ENCODE peak calls at places on chromosomes 16 and 17, in nine cellular contexts. One of them, this sample, is unnamed.

GRCh38 chr16:19265531-19265930 is 20.0 kb upstream of the CLEC19A start:
- DNase-seq in stimulated activated CD4-positive, alpha-beta T cell treated with anti-CD3 and anti-CD28 coated beads, Interleukin-15, amount 100 ng/mL, for 1 hour: no peak
- DNase-seq in activated naive CD4-positive, alpha-beta T cell treated with Interleukin-2 at 50 U/mL for 16 hours: no peak
- DNase-seq in astrocyte of the spinal cord: no peak
- DNase-seq in GM20000: no peak
- DNase-seq in stimulated activated naive CD8-positive, alpha-beta T cell treated with anti-CD3 and anti-CD28 coated beads, Interleukin-15, Interleukin-2, amounts not matched to agents 100 U/mL and 50 U/mL, for 24 hours: no peak
- DNase-seq in anterior cingulate cortex: peak; percentile 29
- DNase-seq in neural crest cell: no peak
- DNase-seq in GM13977: no peak
- DNase-seq in this sample: no peak

GRCh38 chr17:32258383-32259121 is 7.1 kb upstream of the RHBDL3 start:
- DNase-seq in stimulated activated CD4-positive, alpha-beta T cell treated with anti-CD3 and anti-CD28 coated beads, Interleukin-15, amount 100 ng/mL, for 1 hour: no peak
- DNase-seq in activated naive CD4-positive, alpha-beta T cell treated with Interleukin-2 at 50 U/mL for 16 hours: no peak
- DNase-seq in astrocyte of the spinal cord: no peak
- DNase-seq in GM20000: no peak
- DNase-seq in stimulated activated naive CD8-positive, alpha-beta T cell treated with anti-CD3 and anti-CD28 coated beads, Interleukin-15, Interleukin-2, amounts not matched to agents 100 U/mL and 50 U/mL, for 24 hours: no peak
- DNase-seq in anterior cingulate cortex: no peak
- DNase-seq in neural crest cell: no peak
- DNase-seq in GM13977: no peak
- DNase-seq in this sample: no peak

GRCh38 chr17:74118504-74118903 is 85.0 kb upstream of the RPL38 start:
- DNase-seq in stimulated activated CD4-positive, alpha-beta T cell treated with anti-CD3 and anti-CD28 coated beads, Interleukin-15, amount 100 ng/mL, for 1 hour: no peak
- DNase-seq in activated naive CD4-positive, alpha-beta T cell treated with Interleukin-2 at 50 U/mL for 16 hours: no peak
- DNase-seq in astrocyte of the spinal cord: no peak
- DNase-seq in GM20000: no peak
- DNase-seq in stimulated activated naive CD8-positive, alpha-beta T cell treated with anti-CD3 and anti-CD28 coated beads, Interleukin-15, Interleukin-2, amounts not matched to agents 100 U/mL and 50 U/mL, for 24 hours: no peak
- DNase-seq in anterior cingulate cortex: no peak
- DNase-seq in neural crest cell: peak; percentile 29
- DNase-seq in GM13977: no peak
- DNase-seq in this sample: no peak

GRCh38 chr16:54882556-54882955 is 48.1 kb upstream of the IRX5 start:
- DNase-seq in stimulated activated CD4-positive, alpha-beta T cell treated with anti-CD3 and anti-CD28 coated beads, Interleukin-15, amount 100 ng/mL, for 1 hour: no peak
- DNase-seq in activated naive CD4-positive, alpha-beta T cell treated with Interleukin-2 at 50 U/mL for 16 hours: no peak
- DNase-seq in astrocyte of the spinal cord: no peak
- DNase-seq in GM20000: no peak
- DNase-seq in stimulated activated naive CD8-positive, alpha-beta T cell treated with anti-CD3 and anti-CD28 coated beads, Interleukin-15, Interleukin-2, amounts not matched to agents 100 U/mL and 50 U/mL, for 24 hours: no peak
- DNase-seq in anterior cingulate cortex: no peak
- DNase-seq in neural crest cell: no peak
- DNase-seq in GM13977: no peak
- DNase-seq in this sample: no peak

GRCh38 chr17:81221371-81221841 is 1.4 kb downstream of the CEP131 start:
- DNase-seq in stimulated activated CD4-positive, alpha-beta T cell treated with anti-CD3 and anti-CD28 coated beads, Interleukin-15, amount 100 ng/mL, for 1 hour: no peak
- DNase-seq in activated naive CD4-positive, alpha-beta T cell treated with Interleukin-2 at 50 U/mL for 16 hours: no peak
- DNase-seq in astrocyte of the spinal cord: no peak
- DNase-seq in GM20000: no peak
- DNase-seq in stimulated activated naive CD8-positive, alpha-beta T cell treated with anti-CD3 and anti-CD28 coated beads, Interleukin-15, Interleukin-2, amounts not matched to agents 100 U/mL and 50 U/mL, for 24 hours: no peak
- DNase-seq in anterior cingulate cortex: no peak
- DNase-seq in neural crest cell: no peak
- DNase-seq in GM13977: no peak
- DNase-seq in this sample: no peak

GRCh38 chr16:66910175-66910940 is 8.3 kb downstream of the CDH16 start:
- DNase-seq in stimulated activated CD4-positive, alpha-beta T cell treated with anti-CD3 and anti-CD28 coated beads, Interleukin-15, amount 100 ng/mL, for 1 hour: no peak
- DNase-seq in activated naive CD4-positive, alpha-beta T cell treated with Interleukin-2 at 50 U/mL for 16 hours: no peak
- DNase-seq in astrocyte of the spinal cord: no peak
- DNase-seq in GM20000: no peak
- DNase-seq in stimulated activated naive CD8-positive, alpha-beta T cell treated with anti-CD3 and anti-CD28 coated beads, Interleukin-15, Interleukin-2, amounts not matched to agents 100 U/mL and 50 U/mL, for 24 hours: no peak
- DNase-seq in anterior cingulate cortex: no peak
- DNase-seq in neural crest cell: no peak
- DNase-seq in GM13977: no peak
- DNase-seq in this sample: no peak

GRCh38 chr17:41491476-41491875 is 1.8 kb upstream of the KRT36 start:
- DNase-seq in stimulated activated CD4-positive, alpha-beta T cell treated with anti-CD3 and anti-CD28 coated beads, Interleukin-15, amount 100 ng/mL, for 1 hour: no peak
- DNase-seq in activated naive CD4-positive, alpha-beta T cell treated with Interleukin-2 at 50 U/mL for 16 hours: no peak
- DNase-seq in astrocyte of the spinal cord: no peak
- DNase-seq in GM20000: no peak
- DNase-seq in stimulated activated naive CD8-positive, alpha-beta T cell treated with anti-CD3 and anti-CD28 coated beads, Interleukin-15, Interleukin-2, amounts not matched to agents 100 U/mL and 50 U/mL, for 24 hours: no peak
- DNase-seq in anterior cingulate cortex: no peak
- DNase-seq in neural crest cell: no peak
- DNase-seq in GM13977: no peak
- DNase-seq in this sample: no peak

GRCh38 chr16:11301645-11302513 is 20.7 kb upstream of the PRM1 start:
- DNase-seq in stimulated activated CD4-positive, alpha-beta T cell treated with anti-CD3 and anti-CD28 coated beads, Interleukin-15, amount 100 ng/mL, for 1 hour: no peak
- DNase-seq in activated naive CD4-positive, alpha-beta T cell treated with Interleukin-2 at 50 U/mL for 16 hours: no peak
- DNase-seq in astrocyte of the spinal cord: peak; percentile 28
- DNase-seq in GM20000: no peak
- DNase-seq in stimulated activated naive CD8-positive, alpha-beta T cell treated with anti-CD3 and anti-CD28 coated beads, Interleukin-15, Interleukin-2, amounts not matched to agents 100 U/mL and 50 U/mL, for 24 hours: no peak
- DNase-seq in anterior cingulate cortex: no peak
- DNase-seq in neural crest cell: no peak
- DNase-seq in GM13977: no peak
- DNase-seq in this sample: no peak

GRCh38 chr16:8763899-8764298 is 33.5 kb downstream of the TMEM186 start:
- DNase-seq in stimulated activated CD4-positive, alpha-beta T cell treated with anti-CD3 and anti-CD28 coated beads, Interleukin-15, amount 100 ng/mL, for 1 hour: no peak
- DNase-seq in activated naive CD4-positive, alpha-beta T cell treated with Interleukin-2 at 50 U/mL for 16 hours: no peak
- DNase-seq in astrocyte of the spinal cord: no peak
- DNase-seq in GM20000: no peak
- DNase-seq in stimulated activated naive CD8-positive, alpha-beta T cell treated with anti-CD3 and anti-CD28 coated beads, Interleukin-15, Interleukin-2, amounts not matched to agents 100 U/mL and 50 U/mL, for 24 hours: no peak
- DNase-seq in anterior cingulate cortex: no peak
- DNase-seq in neural crest cell: no peak
- DNase-seq in GM13977: no peak
- DNase-seq in this sample: no peak

GRCh38 chr17:73068322-73069153 is 23.9 kb downstream of the SLC39A11 start:
- DNase-seq in stimulated activated CD4-positive, alpha-beta T cell treated with anti-CD3 and anti-CD28 coated beads, Interleukin-15, amount 100 ng/mL, for 1 hour: no peak
- DNase-seq in activated naive CD4-positive, alpha-beta T cell treated with Interleukin-2 at 50 U/mL for 16 hours: no peak
- DNase-seq in astrocyte of the spinal cord: peak; percentile 86
- DNase-seq in GM20000: no peak
- DNase-seq in stimulated activated naive CD8-positive, alpha-beta T cell treated with anti-CD3 and anti-CD28 coated beads, Interleukin-15, Interleukin-2, amounts not matched to agents 100 U/mL and 50 U/mL, for 24 hours: no peak
- DNase-seq in anterior cingulate cortex: no peak
- DNase-seq in neural crest cell: no peak
- DNase-seq in GM13977: no peak
- DNase-seq in this sample: no peak

GRCh38 chr16:77306050-77306616 is 106.9 kb downstream of the SYCE1L start:
- DNase-seq in stimulated activated CD4-positive, alpha-beta T cell treated with anti-CD3 and anti-CD28 coated beads, Interleukin-15, amount 100 ng/mL, for 1 hour: no peak
- DNase-seq in activated naive CD4-positive, alpha-beta T cell treated with Interleukin-2 at 50 U/mL for 16 hours: no peak
- DNase-seq in astrocyte of the spinal cord: peak; percentile 55
- DNase-seq in GM20000: no peak
- DNase-seq in stimulated activated naive CD8-positive, alpha-beta T cell treated with anti-CD3 and anti-CD28 coated beads, Interleukin-15, Interleukin-2, amounts not matched to agents 100 U/mL and 50 U/mL, for 24 hours: no peak
- DNase-seq in anterior cingulate cortex: no peak
- DNase-seq in neural crest cell: no peak
- DNase-seq in GM13977: no peak
- DNase-seq in this sample: no peak

GRCh38 chr17:7235693-7236665 is 1.7 kb upstream of the DVL2 start:
- DNase-seq in stimulated activated CD4-positive, alpha-beta T cell treated with anti-CD3 and anti-CD28 coated beads, Interleukin-15, amount 100 ng/mL, for 1 hour: no peak
- DNase-seq in activated naive CD4-positive, alpha-beta T cell treated with Interleukin-2 at 50 U/mL for 16 hours: peak; percentile 22
- DNase-seq in astrocyte of the spinal cord: no peak
- DNase-seq in GM20000: no peak
- DNase-seq in stimulated activated naive CD8-positive, alpha-beta T cell treated with anti-CD3 and anti-CD28 coated beads, Interleukin-15, Interleukin-2, amounts not matched to agents 100 U/mL and 50 U/mL, for 24 hours: no peak
- DNase-seq in anterior cingulate cortex: no peak
- DNase-seq in neural crest cell: no peak
- DNase-seq in GM13977: no peak
- DNase-seq in this sample: no peak

GRCh38 chr17:83062011-83062817 is 17.2 kb upstream of the METRNL start:
- DNase-seq in stimulated activated CD4-positive, alpha-beta T cell treated with anti-CD3 and anti-CD28 coated beads, Interleukin-15, amount 100 ng/mL, for 1 hour: no peak
- DNase-seq in activated naive CD4-positive, alpha-beta T cell treated with Interleukin-2 at 50 U/mL for 16 hours: peak; percentile 0
- DNase-seq in astrocyte of the spinal cord: no peak
- DNase-seq in GM20000: no peak
- DNase-seq in stimulated activated naive CD8-positive, alpha-beta T cell treated with anti-CD3 and anti-CD28 coated beads, Interleukin-15, Interleukin-2, amounts not matched to agents 100 U/mL and 50 U/mL, for 24 hours: peak; percentile 1
- DNase-seq in anterior cingulate cortex: no peak
- DNase-seq in neural crest cell: no peak
- DNase-seq in GM13977: no peak
- DNase-seq in this sample: no peak

GRCh38 chr16:3999479-3999868 is 116.8 kb downstream of the ADCY9 start:
- DNase-seq in stimulated activated CD4-positive, alpha-beta T cell treated with anti-CD3 and anti-CD28 coated beads, Interleukin-15, amount 100 ng/mL, for 1 hour: no peak
- DNase-seq in activated naive CD4-positive, alpha-beta T cell treated with Interleukin-2 at 50 U/mL for 16 hours: no peak
- DNase-seq in astrocyte of the spinal cord: peak; percentile 63
- DNase-seq in GM20000: no peak
- DNase-seq in stimulated activated naive CD8-positive, alpha-beta T cell treated with anti-CD3 and anti-CD28 coated beads, Interleukin-15, Interleukin-2, amounts not matched to agents 100 U/mL and 50 U/mL, for 24 hours: no peak
- DNase-seq in anterior cingulate cortex: no peak
- DNase-seq in neural crest cell: peak; percentile 19
- DNase-seq in GM13977: no peak
- DNase-seq in this sample: no peak

GRCh38 chr16:47884131-47884725 is 271.6 kb downstream of the ABCC12 start:
- DNase-seq in stimulated activated CD4-positive, alpha-beta T cell treated with anti-CD3 and anti-CD28 coated beads, Interleukin-15, amount 100 ng/mL, for 1 hour: no peak
- DNase-seq in activated naive CD4-positive, alpha-beta T cell treated with Interleukin-2 at 50 U/mL for 16 hours: no peak
- DNase-seq in astrocyte of the spinal cord: peak; percentile 7
- DNase-seq in GM20000: no peak
- DNase-seq in stimulated activated naive CD8-positive, alpha-beta T cell treated with anti-CD3 and anti-CD28 coated beads, Interleukin-15, Interleukin-2, amounts not matched to agents 100 U/mL and 50 U/mL, for 24 hours: no peak
- DNase-seq in anterior cingulate cortex: no peak
- DNase-seq in neural crest cell: no peak
- DNase-seq in GM13977: no peak
- DNase-seq in this sample: no peak

GRCh38 chr16:22424161-22424937 is 49.9 kb upstream of the CDR2 start:
- DNase-seq in stimulated activated CD4-positive, alpha-beta T cell treated with anti-CD3 and anti-CD28 coated beads, Interleukin-15, amount 100 ng/mL, for 1 hour: no peak
- DNase-seq in activated naive CD4-positive, alpha-beta T cell treated with Interleukin-2 at 50 U/mL for 16 hours: no peak
- DNase-seq in astrocyte of the spinal cord: no peak
- DNase-seq in GM20000: no peak
- DNase-seq in stimulated activated naive CD8-positive, alpha-beta T cell treated with anti-CD3 and anti-CD28 coated beads, Interleukin-15, Interleukin-2, amounts not matched to agents 100 U/mL and 50 U/mL, for 24 hours: no peak
- DNase-seq in anterior cingulate cortex: peak; percentile 21
- DNase-seq in neural crest cell: no peak
- DNase-seq in GM13977: no peak
- DNase-seq in this sample: peak; percentile 42

GRCh38 chr16:11233727-11234376 is 22.2 kb downstream of the SOCS1 start:
- DNase-seq in stimulated activated CD4-positive, alpha-beta T cell treated with anti-CD3 and anti-CD28 coated beads, Interleukin-15, amount 100 ng/mL, for 1 hour: peak; percentile 53
- DNase-seq in activated naive CD4-positive, alpha-beta T cell treated with Interleukin-2 at 50 U/mL for 16 hours: peak; percentile 81
- DNase-seq in astrocyte of the spinal cord: no peak
- DNase-seq in GM20000: no peak
- DNase-seq in stimulated activated naive CD8-positive, alpha-beta T cell treated with anti-CD3 and anti-CD28 coated beads, Interleukin-15, Interleukin-2, amounts not matched to agents 100 U/mL and 50 U/mL, for 24 hours: peak; percentile 80
- DNase-seq in anterior cingulate cortex: no peak
- DNase-seq in neural crest cell: no peak
- DNase-seq in GM13977: no peak
- DNase-seq in this sample: no peak

This sample was measured in C1 segment of cervical spinal cord.